ENCODE peak calls at places on chromosomes 12 and 14, in five cellular contexts. Y is A673, S is colonic mucosa, A is fibroblast of lung, L is esophagus muscularis mucosa. J is an unnamed sample. For H3K27me3, the result is how much of the 10 kb centered on the place peaks cover.

GRCh38 chr14:93173943-93174395 is 10.7 kb downstream of the MOAP1 start:
- DNase-seq in A (no peak), L (no peak), S (no peak), Y (peak), J (peak)

GRCh38 chr12:8078400-8078799 is 3.7 kb upstream of the NECAP1 start:
- DNase-seq in S (no peak), L (no peak), A (peak), Y (peak), J (peak)

GRCh38 chr14:56294125-56294524 is 175.9 kb downstream of the PELI2 start:
- DNase-seq in A (no peak), L (no peak), Y (no peak), S (no peak), J (no peak)

GRCh38 chr14:91113829-91114078 is at the start of gene DGLUCY:
- DNase-seq in L (peak), S (peak), Y (peak), A (peak), J (no peak)

GRCh38 chr12:95547522-95548055 is 3.7 kb downstream of the USP44 start:
- DNase-seq in L (no peak), Y (no peak), S (no peak), A (peak), J (no peak)

GRCh38 chr14:24483604-24484252 is 24.3 kb downstream of the CMA1 start:
- DNase-seq in S (no peak), Y (no peak), A (peak), L (no peak), J (peak)

GRCh38 chr12:25855716-25856115 is 102.8 kb upstream of the RASSF8 start:
- DNase-seq in Y (no peak), L (no peak), A (peak), S (no peak), J (peak)

GRCh38 chr12:49946086-49946485 is 4.5 kb upstream of the AQP2 start:
- DNase-seq in L (no peak), Y (no peak), S (peak), A (no peak), J (no peak)

GRCh38 chr14:50344116-50344775 is 32.1 kb downstream of the DMAC2L start:
- DNase-seq in L (no peak), Y (no peak), A (no peak), S (no peak), J (no peak)

GRCh38 chr14:22472935-22473854 is 115.8 kb downstream of the DAD1 start:
- DNase-seq in L (no peak), S (peak), A (peak), Y (peak), J (peak)

GRCh38 chr12:6183689-6184441 is 16.3 kb upstream of the CD9 start:
- DNase-seq in A (peak), S (peak), Y (no peak), L (no peak), J (no peak)

GRCh38 chr14:105999361-106000028 is 473.1 kb downstream of the TMEM121 start:
- DNase-seq in L (peak), Y (peak), S (peak), A (no peak), J (no peak)

GRCh38 chr12:131260970-131261369 is 307.3 kb downstream of the ADGRD1 start:
- DNase-seq in S (no peak), Y (no peak), L (no peak), A (no peak), J (no peak)

GRCh38 chr12:131261906-131262305 is 308.2 kb downstream of the ADGRD1 start:
- DNase-seq in L (no peak), A (no peak), S (no peak), Y (no peak), J (no peak)

GRCh38 chr12:131264625-131265024 is 310.9 kb downstream of the ADGRD1 start:
- DNase-seq in A (no peak), Y (no peak), S (no peak), L (no peak), J (no peak)

GRCh38 chr12:131266591-131267467 is 313.1 kb downstream of the ADGRD1 start:
- DNase-seq in S (no peak), A (no peak), Y (no peak), L (no peak), J (no peak)

GRCh38 chr12:131263626-131264025 is 309.9 kb downstream of the ADGRD1 start:
- DNase-seq in Y (no peak), A (no peak), L (no peak), S (no peak), J (no peak)
- H3K27me3 ChIP-seq in Y (under half), A (under half), L (under half), S (under half), J (under half)

GRCh38 chr12:77323778-77324415 is 258.5 kb upstream of the E2F7 start:
- DNase-seq in L (no peak), Y (no peak), A (no peak), S (no peak), J (no peak)

GRCh38 chr12:77325505-77325904 is 260.1 kb upstream of the E2F7 start:
- DNase-seq in S (no peak), A (no peak), L (no peak), Y (no peak), J (no peak)

GRCh38 chr12:77324416-77324762 is 259.0 kb upstream of the E2F7 start:
- DNase-seq in Y (no peak), S (no peak), L (no peak), A (no peak), J (no peak)

GRCh38 chr12:77324763-77325468 is 259.5 kb upstream of the E2F7 start:
- DNase-seq in Y (peak), A (peak), L (no peak), S (peak), J (peak)

DNA sequence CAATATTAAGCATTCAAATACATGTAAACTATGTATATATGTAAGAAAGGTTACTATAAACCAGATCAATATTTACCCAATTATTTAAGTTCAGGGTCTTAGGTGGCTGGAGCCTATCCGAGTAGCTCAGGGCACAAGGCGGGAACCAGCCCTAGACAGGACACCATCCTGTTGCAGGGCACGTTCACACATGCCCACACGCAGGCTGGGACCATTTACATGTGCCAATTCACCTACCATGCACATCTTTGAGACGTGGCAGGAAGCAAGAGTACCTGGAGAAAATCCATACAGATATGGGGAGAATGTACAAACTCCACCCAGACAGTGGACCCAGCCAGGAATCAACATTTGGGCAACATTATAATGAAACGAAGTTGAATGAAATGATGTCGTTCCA is 263.0 kb upstream of the E2F7 start:
- DNase-seq in L (no peak), A (no peak), S (no peak), Y (no peak), J (no peak)
- H3K4me3 ChIP-seq in L (no peak), A (no peak), S (no peak), Y (no peak), J (no peak)

GRCh38 chr14:100891051-100891450 is 12.5 kb downstream of the RTL1 start:
- DNase-seq in L (no peak), Y (no peak), S (no peak), A (no peak), J (no peak)
- H3K27me3 ChIP-seq in L (under half), Y (under half), S (under half), A (under half), J (under half)

GRCh38 chr14:88618476-88618875 is 55.6 kb downstream of the ZC3H14 start:
- DNase-seq in S (no peak), A (no peak), Y (no peak), L (no peak), J (no peak)
- H3K4me3 ChIP-seq in S (no peak), A (no peak), Y (no peak), L (no peak), J (no peak)

DNA sequence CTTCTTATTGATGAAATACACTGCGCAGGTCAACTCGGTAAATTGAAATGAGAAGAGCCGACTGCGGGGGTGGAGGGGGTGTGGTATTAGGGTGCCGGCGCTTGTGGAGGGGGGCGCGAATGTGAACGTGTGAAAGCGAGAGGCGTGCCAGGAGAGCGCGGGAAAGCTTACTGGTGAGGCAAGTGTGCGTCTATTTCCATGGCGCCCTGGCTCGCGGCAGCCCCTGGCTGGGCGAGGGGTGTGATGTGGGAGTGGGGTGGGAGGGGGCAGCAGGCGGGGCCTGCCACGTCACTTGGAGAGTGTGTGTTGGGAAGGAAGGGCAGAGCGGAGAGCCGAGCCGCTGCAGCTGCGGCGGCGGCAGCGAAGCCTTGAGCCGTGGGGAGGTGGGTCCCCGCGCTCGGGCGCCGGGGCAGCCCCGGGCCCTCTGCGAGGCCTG is 88.8 kb downstream of the GALNT8 start:
- DNase-seq in Y (peak), L (no peak), A (no peak), S (no peak), J (no peak)
- H3K27me3 ChIP-seq in Y (half or more), L (under half), A (under half), S (under half), J (under half)

GRCh38 chr14:103607039-103607668 is 21.9 kb upstream of the KLC1 start:
- DNase-seq in L (peak), A (peak), S (peak), Y (peak), J (peak)
- H3K4me3 ChIP-seq in L (peak), A (no peak), S (peak), Y (no peak), J (no peak)

GRCh38 chr12:57242691-57243454 is 8.1 kb downstream of the STAC3 start:
- DNase-seq in S (peak), A (peak), Y (peak), L (no peak), J (no peak)
- H3K27me3 ChIP-seq in S (half or more), A (under half), Y (under half), L (half or more), J (under half)

GRCh38 chr12:119667577-119668314 is at the start of gene PRKAB1:
- DNase-seq in Y (peak), L (peak), S (peak), A (peak), J (peak)

GRCh38 chr12:119671070-119671469 is 3.1 kb downstream of the PRKAB1 start:
- DNase-seq in Y (no peak), L (no peak), S (no peak), A (no peak), J (no peak)

GRCh38 chr12:119672194-119672593 is 4.3 kb downstream of the PRKAB1 start:
- DNase-seq in L (no peak), A (no peak), S (peak), Y (no peak), J (no peak)

GRCh38 chr12:119668315-119668651 is 350 bp downstream of the PRKAB1 start:
- DNase-seq in Y (no peak), L (no peak), A (peak), S (no peak), J (no peak)

DNA sequence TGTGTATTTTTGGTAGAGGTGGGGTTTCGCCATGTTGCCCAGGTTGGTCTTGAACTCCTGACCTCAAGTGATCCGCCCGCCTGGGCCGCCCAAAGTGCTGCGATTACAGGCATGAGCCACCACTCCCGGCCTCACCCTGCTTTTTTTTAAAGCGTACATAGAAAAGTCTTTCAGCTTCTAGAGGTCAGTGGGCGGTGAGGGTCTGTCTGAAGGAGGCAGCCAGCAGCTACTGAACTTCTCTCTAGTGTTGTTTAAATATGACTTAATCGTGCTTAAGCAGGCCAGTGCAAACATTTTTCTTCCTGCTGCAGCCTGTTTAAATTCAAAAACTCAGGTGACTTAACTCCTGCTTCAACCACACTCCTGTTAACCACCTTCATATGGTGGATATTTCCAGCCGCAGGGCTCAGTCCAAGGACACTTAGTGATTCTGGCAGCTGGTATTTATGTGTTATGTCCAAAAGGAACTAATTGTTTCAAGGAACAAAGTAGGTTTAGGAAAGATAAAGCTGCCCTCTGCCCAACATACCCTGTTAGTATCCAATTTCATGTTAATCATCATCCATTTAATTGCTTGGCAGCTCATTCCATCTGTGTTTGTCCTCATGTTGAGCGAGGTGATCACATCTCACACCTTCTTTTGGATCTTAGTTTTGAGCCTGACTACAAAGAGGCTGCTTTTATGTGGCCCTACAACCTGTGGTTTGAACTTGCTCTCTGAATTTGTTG is 2.0 kb downstream of the PRKAB1 start:
- DNase-seq in L (no peak), A (no peak), Y (no peak), S (peak), J (no peak)
- H3K4me3 ChIP-seq in L (no peak), A (no peak), Y (no peak), S (peak), J (no peak)

GRCh38 chr12:107788281-107788680 is 13.8 kb downstream of the ASCL4 start:
- DNase-seq in A (no peak), L (no peak), Y (no peak), S (no peak), J (no peak)

GRCh38 chr12:107782067-107782466 is 7.6 kb downstream of the ASCL4 start:
- DNase-seq in A (no peak), Y (no peak), L (no peak), S (no peak), J (no peak)

GRCh38 chr12:107780298-107780697 is 5.8 kb downstream of the ASCL4 start:
- DNase-seq in S (no peak), L (no peak), A (no peak), Y (no peak), J (no peak)

GRCh38 chr12:107779077-107779840 is 4.8 kb downstream of the ASCL4 start:
- DNase-seq in L (no peak), S (no peak), A (no peak), Y (no peak), J (no peak)

GRCh38 chr12:107783406-107784376 is 9.2 kb downstream of the ASCL4 start:
- DNase-seq in S (no peak), L (no peak), A (no peak), Y (no peak), J (no peak)
- H3K27me3 ChIP-seq in S (under half), L (under half), A (under half), Y (half or more), J (under half)

GRCh38 chr12:94047781-94048567 is 100.4 kb upstream of the PLXNC1 start:
- DNase-seq in A (no peak), S (no peak), Y (no peak), L (no peak), J (no peak)
- H3K4me3 ChIP-seq in A (no peak), S (no peak), Y (no peak), L (no peak), J (no peak)

J was measured in brain microvascular endothelial cell.